ENCODE peak calls at places on chromosomes 11 and 22, in eight cellular contexts. One of them, this sample, is unnamed.
A peak's percentile ranks its signal among the peaks of the same experiment; 100 is the strongest.

GRCh38 chr11:91927448-91927847 is 297.2 kb upstream of the FAT3 start:
- DNase-seq in HFFc6: no peak
- DNase-seq in neural crest cell: no peak
- DNase-seq in HFF-Myc: no peak
- DNase-seq in mesothelial cell of epicardium: no peak
- DNase-seq in BJ: no peak
- DNase-seq in nephron progenitor cell: no peak
- DNase-seq in astrocyte of the spinal cord: no peak
- DNase-seq in this sample: no peak

GRCh38 chr22:43226368-43226979 is 39.5 kb upstream of the TTLL12 start:
- DNase-seq in nephron progenitor cell: peak; percentile 70
- DNase-seq in astrocyte of the spinal cord: peak; percentile 5
- DNase-seq in neural crest cell: peak; percentile 67
- DNase-seq in BJ: no peak
- DNase-seq in HFF-Myc: no peak
- DNase-seq in HFFc6: peak; percentile 30
- DNase-seq in mesothelial cell of epicardium: no peak
- DNase-seq in this sample: no peak

GRCh38 chr11:7204778-7205177 is 46.9 kb upstream of the SYT9 start:
- DNase-seq in mesothelial cell of epicardium: no peak
- DNase-seq in astrocyte of the spinal cord: peak; percentile 56
- DNase-seq in HFFc6: no peak
- DNase-seq in BJ: no peak
- DNase-seq in HFF-Myc: no peak
- DNase-seq in nephron progenitor cell: no peak
- DNase-seq in neural crest cell: no peak
- DNase-seq in this sample: no peak

GRCh38 chr11:73323464-73323863 is 15.4 kb downstream of the ARHGEF17 start:
- DNase-seq in HFFc6: peak; percentile 77
- DNase-seq in astrocyte of the spinal cord: peak; percentile 44
- DNase-seq in BJ: no peak
- DNase-seq in HFF-Myc: no peak
- DNase-seq in neural crest cell: peak; percentile 48
- DNase-seq in mesothelial cell of epicardium: peak; percentile 75
- DNase-seq in nephron progenitor cell: peak; percentile 77
- DNase-seq in this sample: no peak

GRCh38 chr11:71996946-71997345 is 1.8 kb upstream of the IL18BP start:
- DNase-seq in neural crest cell: no peak
- DNase-seq in HFF-Myc: no peak
- DNase-seq in nephron progenitor cell: no peak
- DNase-seq in mesothelial cell of epicardium: no peak
- DNase-seq in BJ: no peak
- DNase-seq in astrocyte of the spinal cord: no peak
- DNase-seq in HFFc6: no peak
- DNase-seq in this sample: no peak

GRCh38 chr22:48071828-48072227 is 1309.4 kb downstream of the TBC1D22A start:
- DNase-seq in HFF-Myc: no peak
- DNase-seq in nephron progenitor cell: no peak
- DNase-seq in astrocyte of the spinal cord: no peak
- DNase-seq in mesothelial cell of epicardium: no peak
- DNase-seq in HFFc6: no peak
- DNase-seq in neural crest cell: no peak
- DNase-seq in BJ: no peak
- DNase-seq in this sample: no peak

GRCh38 chr11:8807544-8808225 is 103.3 kb upstream of the AKIP1 start:
- DNase-seq in nephron progenitor cell: no peak
- DNase-seq in mesothelial cell of epicardium: no peak
- DNase-seq in HFF-Myc: no peak
- DNase-seq in HFFc6: peak; percentile 85
- DNase-seq in neural crest cell: no peak
- DNase-seq in BJ: peak; percentile 68
- DNase-seq in astrocyte of the spinal cord: peak; percentile 67
- DNase-seq in this sample: no peak

GRCh38 chr11:47768090-47768620 is 1.0 kb upstream of the FNBP4 start:
- DNase-seq in BJ: peak; percentile 33
- DNase-seq in astrocyte of the spinal cord: peak; percentile 68
- DNase-seq in mesothelial cell of epicardium: no peak
- DNase-seq in HFFc6: peak; percentile 66
- DNase-seq in nephron progenitor cell: peak; percentile 11
- DNase-seq in HFF-Myc: peak; percentile 60
- DNase-seq in neural crest cell: peak; percentile 39
- DNase-seq in this sample: peak; percentile 20

GRCh38 chr11:76824083-76824939 is 36.4 kb upstream of the ACER3 start:
- DNase-seq in HFFc6: no peak
- DNase-seq in astrocyte of the spinal cord: no peak
- DNase-seq in neural crest cell: no peak
- DNase-seq in BJ: no peak
- DNase-seq in HFF-Myc: peak; percentile 25
- DNase-seq in mesothelial cell of epicardium: no peak
- DNase-seq in nephron progenitor cell: no peak
- DNase-seq in this sample: no peak

GRCh38 chr11:26950260-26950719 is 43.6 kb upstream of the FIBIN start:
- DNase-seq in HFFc6: peak; percentile 67
- DNase-seq in HFF-Myc: no peak
- DNase-seq in astrocyte of the spinal cord: peak; percentile 71
- DNase-seq in BJ: no peak
- DNase-seq in neural crest cell: no peak
- DNase-seq in nephron progenitor cell: no peak
- DNase-seq in mesothelial cell of epicardium: no peak
- DNase-seq in this sample: no peak

GRCh38 chr22:35620624-35621245 is 3.6 kb upstream of the MB start:
- DNase-seq in HFFc6: peak; percentile 58
- DNase-seq in astrocyte of the spinal cord: peak; percentile 31
- DNase-seq in HFF-Myc: no peak
- DNase-seq in mesothelial cell of epicardium: no peak
- DNase-seq in neural crest cell: no peak
- DNase-seq in BJ: no peak
- DNase-seq in nephron progenitor cell: no peak
- DNase-seq in this sample: no peak

GRCh38 chr11:42175203-42175602 is 715.8 kb upstream of the LRRC4C start:
- DNase-seq in BJ: peak; percentile 62
- DNase-seq in nephron progenitor cell: no peak
- DNase-seq in HFF-Myc: no peak
- DNase-seq in neural crest cell: no peak
- DNase-seq in mesothelial cell of epicardium: no peak
- DNase-seq in HFFc6: peak; percentile 92
- DNase-seq in astrocyte of the spinal cord: peak; percentile 60
- DNase-seq in this sample: no peak

GRCh38 chr11:72676874-72677341 is 2.7 kb upstream of the PDE2A start:
- DNase-seq in astrocyte of the spinal cord: peak; percentile 46
- DNase-seq in HFF-Myc: no peak
- DNase-seq in mesothelial cell of epicardium: peak; percentile 92
- DNase-seq in HFFc6: peak; percentile 10
- DNase-seq in nephron progenitor cell: peak; percentile 98
- DNase-seq in neural crest cell: peak; percentile 84
- DNase-seq in BJ: no peak
- DNase-seq in this sample: peak; percentile 71

GRCh38 chr11:117822031-117822521 is 2.5 kb downstream of the FXYD2 start:
- DNase-seq in astrocyte of the spinal cord: no peak
- DNase-seq in HFF-Myc: no peak
- DNase-seq in BJ: no peak
- DNase-seq in HFFc6: no peak
- DNase-seq in mesothelial cell of epicardium: no peak
- DNase-seq in nephron progenitor cell: peak; percentile 62
- DNase-seq in neural crest cell: peak; percentile 43
- DNase-seq in this sample: peak; percentile 60

GRCh38 chr11:36362902-36363301 is 66.8 kb downstream of the PRR5L start:
- DNase-seq in HFF-Myc: no peak
- DNase-seq in BJ: peak; percentile 61
- DNase-seq in mesothelial cell of epicardium: no peak
- DNase-seq in astrocyte of the spinal cord: peak; percentile 85
- DNase-seq in HFFc6: peak; percentile 78
- DNase-seq in neural crest cell: no peak
- DNase-seq in nephron progenitor cell: no peak
- DNase-seq in this sample: no peak

DNA sequence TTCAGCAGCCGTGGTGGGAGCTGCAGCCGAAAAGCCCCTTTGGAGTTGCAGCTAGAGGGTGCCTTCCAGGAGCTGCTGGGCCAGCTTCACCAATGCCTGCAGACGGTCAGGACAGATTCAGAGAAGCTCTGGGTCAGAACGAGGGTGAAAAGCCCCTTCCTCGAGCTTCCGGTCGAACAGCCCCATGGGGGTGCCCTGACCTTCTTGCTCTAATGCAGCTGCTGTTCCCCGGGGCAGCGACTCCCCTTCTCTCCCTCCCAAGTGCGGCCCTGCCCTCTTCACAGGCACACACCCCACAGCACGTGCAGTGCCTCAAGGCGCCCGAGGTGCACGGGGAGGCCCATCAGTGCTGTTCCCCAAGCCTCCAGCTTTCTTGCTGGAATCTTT is 9.6 kb upstream of the IFITM3 start:
- DNase-seq in BJ: no peak
- DNase-seq in HFFc6: no peak
- DNase-seq in nephron progenitor cell: no peak
- DNase-seq in astrocyte of the spinal cord: no peak
- DNase-seq in HFF-Myc: no peak
- DNase-seq in mesothelial cell of epicardium: no peak
- DNase-seq in neural crest cell: no peak
- DNase-seq in this sample: no peak
- TF ChIP-seq CTCF in BJ: no peak
- TF ChIP-seq CTCF in HFFc6: no peak
- TF ChIP-seq CTCF in nephron progenitor cell: no peak
- TF ChIP-seq CTCF in astrocyte of the spinal cord: no peak
- TF ChIP-seq CTCF in HFF-Myc: no peak
- TF ChIP-seq CTCF in mesothelial cell of epicardium: no peak
- TF ChIP-seq CTCF in neural crest cell: no peak
- TF ChIP-seq CTCF in this sample: no peak

GRCh38 chr22:45886502-45886901 is 90.5 kb downstream of the WNT7B start:
- DNase-seq in HFF-Myc: no peak
- DNase-seq in HFFc6: no peak
- DNase-seq in nephron progenitor cell: no peak
- DNase-seq in BJ: no peak
- DNase-seq in mesothelial cell of epicardium: no peak
- DNase-seq in neural crest cell: no peak
- DNase-seq in astrocyte of the spinal cord: no peak
- DNase-seq in this sample: no peak

GRCh38 chr22:45888221-45889092 is 88.5 kb downstream of the WNT7B start:
- DNase-seq in HFFc6: no peak
- DNase-seq in nephron progenitor cell: no peak
- DNase-seq in BJ: no peak
- DNase-seq in astrocyte of the spinal cord: no peak
- DNase-seq in HFF-Myc: no peak
- DNase-seq in mesothelial cell of epicardium: no peak
- DNase-seq in neural crest cell: no peak
- DNase-seq in this sample: no peak

GRCh38 chr22:45889093-45889538 is 87.8 kb downstream of the WNT7B start:
- DNase-seq in HFF-Myc: no peak
- DNase-seq in BJ: no peak
- DNase-seq in nephron progenitor cell: no peak
- DNase-seq in HFFc6: no peak
- DNase-seq in mesothelial cell of epicardium: no peak
- DNase-seq in astrocyte of the spinal cord: no peak
- DNase-seq in neural crest cell: no peak
- DNase-seq in this sample: no peak

GRCh38 chr22:45885941-45886395 is 91.0 kb downstream of the WNT7B start:
- DNase-seq in nephron progenitor cell: no peak
- DNase-seq in astrocyte of the spinal cord: no peak
- DNase-seq in mesothelial cell of epicardium: no peak
- DNase-seq in neural crest cell: peak; percentile 51
- DNase-seq in BJ: no peak
- DNase-seq in HFFc6: no peak
- DNase-seq in HFF-Myc: no peak
- DNase-seq in this sample: no peak

DNA sequence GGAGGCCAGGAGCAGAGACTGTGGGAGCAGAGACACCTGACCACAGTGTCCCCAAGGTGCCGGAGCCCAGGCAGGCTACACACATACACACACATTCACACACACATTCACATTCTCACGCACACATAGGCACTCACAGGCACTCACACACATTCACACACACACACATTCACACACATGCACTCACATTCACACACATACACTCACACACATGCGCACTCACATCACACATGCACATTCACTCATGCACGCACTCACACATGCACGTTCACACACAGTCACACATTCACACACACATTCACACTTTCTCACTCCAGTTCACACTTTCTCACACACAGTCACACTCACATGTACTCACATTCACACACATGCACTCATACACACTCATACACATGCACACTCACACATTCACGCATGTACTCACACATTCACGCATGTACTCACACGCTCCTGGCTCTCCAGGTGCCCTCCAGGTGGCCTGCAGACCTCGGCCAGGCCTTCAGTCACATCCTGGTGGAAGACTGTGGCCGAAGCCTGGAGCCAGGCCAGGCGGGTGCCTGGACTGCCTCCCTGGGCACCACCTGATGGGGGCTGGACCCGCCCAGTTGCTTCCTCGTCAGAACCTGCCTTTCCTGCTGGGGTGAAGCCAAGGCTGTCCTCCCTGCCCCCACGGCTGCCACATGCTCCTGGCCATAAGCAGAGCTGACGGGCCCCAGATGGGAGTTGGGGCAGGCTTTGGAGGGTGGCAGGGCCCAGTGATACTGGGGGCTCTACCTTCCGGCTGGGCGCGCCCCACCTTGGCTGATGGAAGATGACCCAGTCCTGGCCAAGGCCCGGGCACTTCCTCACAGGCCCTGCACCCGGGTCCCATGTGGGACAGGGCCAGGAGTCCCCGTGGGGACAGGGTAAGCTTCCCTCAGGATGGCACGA is 89.5 kb downstream of the WNT7B start:
- DNase-seq in astrocyte of the spinal cord: no peak
- DNase-seq in HFFc6: no peak
- DNase-seq in HFF-Myc: no peak
- DNase-seq in mesothelial cell of epicardium: no peak
- DNase-seq in neural crest cell: no peak
- DNase-seq in nephron progenitor cell: no peak
- DNase-seq in BJ: no peak
- DNase-seq in this sample: no peak
- TF ChIP-seq CTCF in astrocyte of the spinal cord: no peak
- TF ChIP-seq CTCF in HFFc6: no peak
- TF ChIP-seq CTCF in HFF-Myc: no peak
- TF ChIP-seq CTCF in mesothelial cell of epicardium: no peak
- TF ChIP-seq CTCF in neural crest cell: no peak
- TF ChIP-seq CTCF in nephron progenitor cell: no peak
- TF ChIP-seq CTCF in BJ: no peak
- TF ChIP-seq CTCF in this sample: no peak

DNA sequence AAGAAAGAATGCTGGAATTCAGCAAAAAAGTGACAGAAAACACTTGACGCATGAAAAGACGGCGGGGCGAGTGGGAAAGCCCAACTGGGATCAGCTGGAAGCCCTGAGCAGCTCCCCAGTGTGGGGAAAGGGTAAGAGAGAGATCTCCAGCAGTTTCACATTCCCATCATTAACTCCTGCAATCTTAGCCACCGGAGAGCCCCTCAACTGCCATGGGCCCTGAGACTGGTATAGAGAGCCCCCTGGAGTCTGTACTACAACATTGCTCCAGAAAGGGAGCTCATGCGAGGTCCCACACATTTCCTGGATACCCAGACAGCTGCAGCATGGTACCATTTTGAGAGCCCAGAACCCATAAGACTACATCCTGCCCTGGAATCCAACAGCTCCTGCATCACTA is 31.1 kb downstream of the MRGPRX4 start:
- DNase-seq in HFFc6: no peak
- DNase-seq in HFF-Myc: peak; percentile 6
- DNase-seq in nephron progenitor cell: peak; percentile 21
- DNase-seq in mesothelial cell of epicardium: no peak
- DNase-seq in BJ: no peak
- DNase-seq in astrocyte of the spinal cord: peak; percentile 1
- DNase-seq in neural crest cell: peak; percentile 26
- DNase-seq in this sample: peak; percentile 64
- TF ChIP-seq CTCF in HFFc6: peak; percentile 69
- TF ChIP-seq CTCF in HFF-Myc: peak; percentile 63
- TF ChIP-seq CTCF in nephron progenitor cell: peak; percentile 47
- TF ChIP-seq CTCF in mesothelial cell of epicardium: no peak
- TF ChIP-seq CTCF in BJ: peak; percentile 46
- TF ChIP-seq CTCF in astrocyte of the spinal cord: peak; percentile 48
- TF ChIP-seq CTCF in neural crest cell: peak; percentile 61
- TF ChIP-seq CTCF in this sample: peak; percentile 31

GRCh38 chr11:16825091-16825490 is 86.6 kb downstream of the C11orf58 start:
- DNase-seq in astrocyte of the spinal cord: no peak
- DNase-seq in HFF-Myc: no peak
- DNase-seq in neural crest cell: no peak
- DNase-seq in mesothelial cell of epicardium: no peak
- DNase-seq in BJ: no peak
- DNase-seq in nephron progenitor cell: no peak
- DNase-seq in HFFc6: no peak
- DNase-seq in this sample: no peak
- TF ChIP-seq CTCF in astrocyte of the spinal cord: no peak
- TF ChIP-seq CTCF in HFF-Myc: no peak
- TF ChIP-seq CTCF in neural crest cell: no peak
- TF ChIP-seq CTCF in mesothelial cell of epicardium: no peak
- TF ChIP-seq CTCF in BJ: no peak
- TF ChIP-seq CTCF in nephron progenitor cell: no peak
- TF ChIP-seq CTCF in HFFc6: no peak
- TF ChIP-seq CTCF in this sample: no peak